ENCODE peak calls at places on chromosomes 6 and 20, in nine cellular contexts. Z, H, F, B, D, Y, A, M and V are unnamed samples.
A peak's percentile ranks its signal among the peaks of the same experiment; 100 is the strongest.

GRCh38 chr6:166341915-166342292 is 441 bp downstream of the SFT2D1 start:
- DNase-seq in Z (no peak), H (no peak), F (peak; percentile 50), B (no peak), D (no peak), Y (no peak), A (peak; percentile 37), M (no peak), V (peak; percentile 33)

GRCh38 chr6:45148278-45148677 is 179.9 kb upstream of the RUNX2 start:
- DNase-seq in Z (no peak), H (no peak), F (peak; percentile 47), B (no peak), D (no peak), Y (peak; percentile 12), A (no peak), M (no peak), V (no peak)

GRCh38 chr6:157227202-157228166 is 95.8 kb downstream of the TMEM242 start:
- DNase-seq in Z (no peak), H (peak; percentile 27), F (peak; percentile 47), B (no peak), D (no peak), Y (no peak), A (no peak), M (peak; percentile 55), V (peak; percentile 64)

GRCh38 chr6:167793421-167793820 is 33.3 kb upstream of the AFDN start:
- DNase-seq in Z (no peak), H (no peak), F (no peak), B (no peak), D (peak; percentile 67), Y (no peak), A (no peak), M (peak; percentile 51), V (no peak)

GRCh38 chr6:166960609-166960978 is 4.2 kb upstream of the RNASET2 start:
- DNase-seq in Z (no peak), H (no peak), F (no peak), B (no peak), D (no peak), Y (no peak), A (no peak), M (no peak), V (no peak)

GRCh38 chr20:37867289-37868195 is 35.4 kb upstream of the VSTM2L start:
- DNase-seq in Z (no peak), H (no peak), F (no peak), B (no peak), D (no peak), Y (no peak), A (no peak), M (no peak), V (no peak)

GRCh38 chr6:33809619-33810018 is 5.8 kb upstream of the MLN start:
- DNase-seq in Z (no peak), H (no peak), F (no peak), B (no peak), D (no peak), Y (no peak), A (no peak), M (no peak), V (no peak)

GRCh38 chr6:133547136-133547535 is 306.0 kb downstream of the EYA4 start:
- DNase-seq in Z (no peak), H (no peak), F (no peak), B (no peak), D (no peak), Y (no peak), A (no peak), M (no peak), V (no peak)

GRCh38 chr20:45963059-45964011 is 8.7 kb downstream of the ZNF335 start:
- DNase-seq in Z (no peak), H (peak; percentile 28), F (peak; percentile 59), B (peak; percentile 41), D (peak; percentile 38), Y (no peak), A (peak; percentile 71), M (peak; percentile 36), V (peak; percentile 81)

GRCh38 chr6:150720774-150721233 is 121.1 kb downstream of the PLEKHG1 start:
- DNase-seq in Z (peak; percentile 74), H (no peak), F (peak; percentile 6), B (no peak), D (peak; percentile 45), Y (peak; percentile 94), A (peak; percentile 74), M (no peak), V (peak; percentile 43)

GRCh38 chr6:2768125-2768524 is 2.9 kb downstream of the WRNIP1 start:
- DNase-seq in Z (no peak), H (no peak), F (no peak), B (no peak), D (no peak), Y (no peak), A (no peak), M (peak; percentile 35), V (no peak)

GRCh38 chr6:11968241-11968806 is 43.8 kb upstream of the HIVEP1 start:
- DNase-seq in Z (no peak), H (no peak), F (peak; percentile 5), B (no peak), D (no peak), Y (no peak), A (no peak), M (no peak), V (no peak)

GRCh38 chr20:64039293-64040160 is 3.5 kb downstream of the C20orf204 start:
- DNase-seq in Z (no peak), H (no peak), F (peak; percentile 31), B (no peak), D (no peak), Y (no peak), A (no peak), M (peak; percentile 35), V (peak; percentile 49)

GRCh38 chr20:64041781-64042771 is 6.1 kb downstream of the C20orf204 start:
- DNase-seq in Z (no peak), H (no peak), F (no peak), B (no peak), D (no peak), Y (no peak), A (no peak), M (peak; percentile 73), V (peak; percentile 57)

GRCh38 chr20:64041040-64041780 is 5.2 kb downstream of the C20orf204 start:
- DNase-seq in Z (no peak), H (no peak), F (no peak), B (no peak), D (no peak), Y (no peak), A (no peak), M (peak; percentile 24), V (peak; percentile 30)

GRCh38 chr20:64038579-64039292 is 2.8 kb downstream of the C20orf204 start:
- DNase-seq in Z (peak; percentile 60), H (peak; percentile 85), F (peak; percentile 76), B (peak; percentile 89), D (peak; percentile 87), Y (peak; percentile 69), A (peak; percentile 90), M (peak; percentile 96), V (peak; percentile 88)

DNA sequence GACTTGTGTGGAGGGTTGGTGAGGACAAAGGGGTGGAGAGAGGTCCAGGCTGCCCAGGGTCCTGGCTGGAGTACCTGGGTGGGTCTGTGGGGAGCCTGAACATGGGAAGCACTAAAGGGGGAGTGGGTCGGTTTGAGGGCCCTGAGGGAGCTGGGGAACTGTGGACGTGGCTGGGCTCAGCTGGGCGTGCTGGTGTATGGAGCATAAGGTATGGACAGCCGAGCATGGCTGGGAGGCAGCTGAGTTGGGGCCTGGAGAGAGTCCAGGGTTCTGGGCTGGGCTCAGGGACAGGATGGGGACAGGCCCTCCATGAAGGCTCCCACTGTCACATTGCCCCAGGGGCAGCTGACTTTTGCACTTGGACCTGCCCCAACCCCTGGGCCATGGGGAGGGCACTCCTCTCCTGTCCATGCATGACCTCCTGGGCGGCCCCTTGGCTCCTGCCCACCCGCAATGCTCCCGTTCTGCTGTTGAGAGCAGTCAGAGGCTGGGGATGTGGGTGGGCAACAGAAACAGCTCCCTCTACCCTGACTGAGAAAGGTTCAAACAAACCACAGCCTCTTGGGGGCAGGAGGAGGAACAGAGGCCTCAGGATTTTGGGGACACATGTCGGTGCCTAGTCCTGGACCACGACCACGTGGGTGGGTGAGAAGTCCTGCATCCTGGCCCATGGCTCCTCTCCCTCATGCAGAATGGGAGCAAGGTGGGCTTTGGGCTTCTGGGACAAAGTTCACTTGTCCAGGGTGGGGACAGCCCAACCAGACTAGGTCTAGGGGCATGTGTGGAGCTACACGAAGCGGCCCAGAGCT is 4.5 kb downstream of the C20orf204 start:
- DNase-seq in Z (no peak), H (no peak), F (no peak), B (no peak), D (no peak), Y (no peak), A (no peak), M (no peak), V (no peak)
- H3K4me2 ChIP-seq in Z (no peak overlapping the region), H (no peak overlapping the region), F (no peak overlapping the region), B (no peak overlapping the region), D (no peak overlapping the region), Y (no peak overlapping the region), A (no peak overlapping the region), M (no peak overlapping the region), V (no peak overlapping the region)

DNA sequence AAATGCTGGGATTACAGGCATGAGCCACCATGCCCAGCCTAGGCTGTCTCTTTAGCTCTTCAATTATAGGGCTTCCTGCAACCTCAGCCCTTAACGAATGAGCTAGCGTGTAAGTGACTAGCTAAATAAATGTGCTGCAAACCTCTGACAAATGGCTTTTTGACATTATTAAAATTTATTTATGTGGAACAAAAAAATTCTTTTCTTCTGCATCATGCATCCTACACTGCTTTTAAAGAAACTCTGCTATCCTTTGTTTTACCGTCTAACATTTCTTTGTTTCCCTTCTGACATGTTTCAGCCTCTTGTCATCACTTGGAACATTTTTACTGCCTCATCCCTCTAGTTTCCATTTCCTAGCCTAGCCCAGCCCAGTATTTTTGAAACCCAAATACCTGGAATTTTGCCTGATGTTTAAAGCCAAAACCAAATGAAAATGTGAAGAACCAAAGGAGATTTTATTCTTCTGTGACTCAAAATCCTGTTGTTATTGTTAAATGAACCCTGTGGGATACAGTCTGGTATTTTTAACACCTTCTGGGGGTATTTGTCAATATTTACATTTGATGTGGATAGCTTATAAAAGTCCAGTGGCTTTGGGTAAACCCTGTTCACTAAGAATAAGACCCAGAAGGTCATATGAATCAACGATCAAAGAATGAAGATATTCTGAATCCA is 9.5 kb downstream of the NT5E start:
- DNase-seq in Z (no peak), H (no peak), F (peak; percentile 91), B (no peak), D (no peak), Y (peak; percentile 94), A (no peak), M (peak; percentile 68), V (no peak)
- H3K4me2 ChIP-seq in Z (no peak overlapping the region), H (peak overlapping the region; percentile 35), F (peak overlapping the region; percentile 70), B (no peak overlapping the region), D (peak overlapping the region; percentile 98), Y (peak overlapping the region; percentile 77), A (no peak overlapping the region), M (peak overlapping the region; percentile 76), V (peak overlapping the region; percentile 49)

DNA sequence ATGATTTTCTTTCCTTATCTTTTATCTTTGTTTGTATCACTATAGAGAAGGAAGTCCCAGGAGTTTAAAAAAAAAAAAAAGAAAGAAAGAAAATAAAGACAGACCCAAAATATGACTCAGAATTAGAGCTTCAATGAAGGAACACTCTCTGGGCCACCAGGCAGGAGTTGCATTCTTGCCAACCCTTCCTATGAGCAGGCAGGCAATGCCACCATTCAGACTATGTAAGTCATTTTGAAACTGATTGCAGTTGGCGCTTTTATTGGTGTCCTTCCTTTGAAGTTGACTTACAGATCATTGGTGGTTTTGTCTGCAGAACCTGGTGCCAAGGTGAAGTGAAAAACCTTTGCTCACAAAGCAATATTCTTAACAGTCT is 50.3 kb downstream of the MYB start:
- DNase-seq in Z (no peak), H (no peak), F (peak; percentile 57), B (no peak), D (no peak), Y (no peak), A (no peak), M (no peak), V (no peak)
- H3K4me2 ChIP-seq in Z (no peak overlapping the region), H (no peak overlapping the region), F (peak overlapping the region; percentile 38), B (no peak overlapping the region), D (no peak overlapping the region), Y (no peak overlapping the region), A (no peak overlapping the region), M (no peak overlapping the region), V (no peak overlapping the region)

GRCh38 chr20:34459209-34459608 is 57.0 kb upstream of the DYNLRB1 start:
- DNase-seq in Z (no peak), H (no peak), F (no peak), B (no peak), D (no peak), Y (no peak), A (no peak), M (no peak), V (no peak)
- H3K4me2 ChIP-seq in Z (no peak overlapping the region), H (no peak overlapping the region), F (no peak overlapping the region), B (no peak overlapping the region), D (no peak overlapping the region), Y (no peak overlapping the region), A (no peak overlapping the region), M (no peak overlapping the region), V (no peak overlapping the region)